ENCODE peak calls at places on chromosome 21, in ten cellular contexts. S is ureter; L is epithelial cell of prostate; W is naive thymus-derived CD8-positive, alpha-beta T cell; V is activated T-helper 9 cell treated with anti-CD3 and anti-CD28 coated beads, Interleukin-2, amount 50 U/mL, for 16 hours; Z is stimulated activated CD4-positive, alpha-beta T cell treated with anti-CD3 and anti-CD28 coated beads, Interleukin-1b, Interleukin-23, amount 100 ng/mL, for 1 hour; F is GM03348; M is left colon; J is HT-29; Q is mucosa of gallbladder. I is an unnamed sample.

GRCh38 chr21:41761211-41762181 is 5.4 kb downstream of the RIPK4 start:
- DNase-seq in Q (no peak), W (no peak), S (no peak), L (no peak), M (no peak), Z (no peak), V (no peak), J (no peak), F (no peak), I (no peak)

GRCh38 chr21:45291613-45292398 is 4.1 kb upstream of the POFUT2 start:
- DNase-seq in J (no peak), F (no peak), M (peak), V (no peak), Q (peak), Z (no peak), W (no peak), S (peak), L (no peak), I (no peak)

GRCh38 chr21:17610862-17611261 is 1.8 kb downstream of the BTG3 start:
- DNase-seq in L (no peak), W (no peak), S (no peak), M (peak), Z (no peak), F (peak), V (no peak), J (no peak), Q (no peak), I (no peak)

GRCh38 chr21:14591882-14592281 is 45.8 kb upstream of the SAMSN1 start:
- DNase-seq in M (no peak), Q (peak), V (no peak), J (no peak), F (no peak), L (no peak), Z (no peak), S (peak), W (no peak), I (no peak)

GRCh38 chr21:45289655-45290515 is 2.2 kb upstream of the POFUT2 start:
- DNase-seq in V (no peak), F (no peak), M (no peak), W (no peak), Q (peak), Z (no peak), L (no peak), J (no peak), S (peak), I (no peak)

GRCh38 chr21:43281661-43282357 is 113.0 kb downstream of the CRYAA start:
- DNase-seq in J (no peak), M (no peak), L (no peak), V (no peak), Z (no peak), W (no peak), Q (no peak), S (no peak), F (no peak), I (no peak)

GRCh38 chr21:39000496-39000895 is 182.8 kb downstream of the PSMG1 start:
- DNase-seq in W (no peak), F (no peak), J (no peak), Z (no peak), S (no peak), Q (no peak), M (no peak), L (no peak), V (no peak), I (no peak)

GRCh38 chr21:41947596-41948403 is 6.0 kb downstream of the C2CD2 start:
- DNase-seq in J (no peak), F (peak), L (no peak), Q (no peak), S (no peak), V (no peak), M (no peak), Z (no peak), W (no peak), I (no peak)

GRCh38 chr21:25421327-25422028 is 185.8 kb downstream of the MRPL39 start:
- DNase-seq in S (no peak), M (peak), V (peak), W (no peak), F (peak), Q (no peak), J (peak), Z (peak), L (no peak), I (peak)

GRCh38 chr21:37005548-37006242 is 807 bp upstream of the RIPPLY3 start:
- DNase-seq in M (no peak), F (no peak), L (no peak), Q (no peak), W (no peak), V (no peak), Z (no peak), J (no peak), S (no peak), I (no peak)

GRCh38 chr21:42840411-42841155 is 38.8 kb downstream of the WDR4 start:
- DNase-seq in S (peak), J (no peak), F (no peak), M (no peak), Q (no peak), Z (no peak), L (no peak), W (no peak), V (no peak), I (no peak)

GRCh38 chr21:45256021-45256911 is 31.4 kb downstream of the POFUT2 start:
- DNase-seq in L (no peak), M (no peak), J (no peak), F (no peak), S (peak), W (no peak), V (no peak), Q (no peak), Z (no peak), I (no peak)

GRCh38 chr21:36282568-36283230 is 37.3 kb upstream of the MORC3 start:
- DNase-seq in L (no peak), V (no peak), S (no peak), Q (no peak), Z (no peak), W (no peak), F (no peak), J (no peak), M (no peak), I (no peak)

GRCh38 chr21:39182016-39182415 is 1.2 kb downstream of the PSMG1 start:
- DNase-seq in M (no peak), J (peak), V (no peak), F (no peak), W (no peak), S (no peak), Z (no peak), Q (no peak), L (no peak), I (no peak)

GRCh38 chr21:42562816-42563215 is 49.2 kb downstream of the SLC37A1 start:
- DNase-seq in L (no peak), Z (no peak), V (no peak), Q (no peak), F (no peak), M (no peak), W (no peak), J (no peak), S (no peak), I (no peak)

GRCh38 chr21:45320991-45321656 is 33.4 kb upstream of the POFUT2 start:
- DNase-seq in Q (no peak), W (no peak), S (no peak), F (no peak), L (no peak), M (peak), V (no peak), Z (no peak), J (no peak), I (no peak)

GRCh38 chr21:16192900-16193299 is 463.1 kb downstream of the USP25 start:
- DNase-seq in V (no peak), S (no peak), J (no peak), M (no peak), L (peak), F (peak), W (no peak), Z (no peak), Q (no peak), I (no peak)

GRCh38 chr21:38913120-38913975 is 107.6 kb downstream of the ETS2 start:
- DNase-seq in J (peak), W (no peak), F (peak), Q (peak), V (no peak), S (peak), Z (no peak), L (peak), M (peak), I (no peak)

GRCh38 chr21:38664821-38665220 is 140.9 kb upstream of the ETS2 start:
- DNase-seq in V (no peak), Q (no peak), S (no peak), F (peak), M (no peak), W (no peak), Z (no peak), L (no peak), J (no peak), I (no peak)

I was measured in activated CD8-positive, alpha-beta memory T cell treated with anti-CD3 and anti-CD28 coated beads for 1 hour.